ENCODE peak calls at places on chromosome 15, in five cellular contexts. E is globus pallidus; K is amniotic stem cell; L is NCI-H1694 treated with DMSO at 0.1 percent for 48 hours; N is activated CD4-positive, alpha-beta memory T cell treated with anti-CD3 and anti-CD28 coated beads, Interleukin-2, amount 10 ng/mL, durations not matched to agents 7 days and 5 days. P is an unnamed sample.

GRCh38 chr15:99450896-99451358 is 114.9 kb upstream of the MEF2A start:
- DNase-seq in E (peak), K (no peak), L (no peak), N (peak), P (no peak)

GRCh38 chr15:98999233-98999632 is 8.4 kb downstream of the PGPEP1L start:
- DNase-seq in E (no peak), K (no peak), L (no peak), N (no peak), P (no peak)

GRCh38 chr15:38758001-38758400 is 193.4 kb upstream of the RASGRP1 start:
- DNase-seq in E (no peak), K (peak), L (no peak), N (no peak), P (peak)

GRCh38 chr15:57012557-57012956 is 94.1 kb downstream of the TCF12 start:
- DNase-seq in E (no peak), K (no peak), L (no peak), N (no peak), P (no peak)

GRCh38 chr15:80496101-80496500 is 91.9 kb downstream of the ARNT2 start:
- DNase-seq in E (no peak), K (no peak), L (no peak), N (no peak), P (no peak)

GRCh38 chr15:33007295-33007855 is 187.1 kb downstream of the FMN1 start:
- DNase-seq in E (peak), K (no peak), L (no peak), N (no peak), P (peak)

GRCh38 chr15:39746176-39746575 is 36.5 kb downstream of the FSIP1 start:
- DNase-seq in E (no peak), K (no peak), L (no peak), N (no peak), P (no peak)

GRCh38 chr15:70713547-70714414 is 49.6 kb downstream of the UACA start:
- DNase-seq in E (no peak), K (no peak), L (no peak), N (no peak), P (no peak)

GRCh38 chr15:64437982-64438381 is 22.4 kb upstream of the ZNF609 start:
- DNase-seq in E (no peak), K (no peak), L (no peak), N (no peak), P (no peak)

GRCh38 chr15:68410466-68411200 is 21.3 kb downstream of the ITGA11 start:
- DNase-seq in E (no peak), K (no peak), L (no peak), N (no peak), P (no peak)

GRCh38 chr15:26038693-26039092 is 175.6 kb upstream of the ATP10A start:
- DNase-seq in E (no peak), K (no peak), L (no peak), N (no peak), P (no peak)

GRCh38 chr15:82999905-83000671 is 11.4 kb downstream of the C15orf40 start:
- DNase-seq in E (peak), K (peak), L (peak), N (peak), P (peak)

GRCh38 chr15:38746211-38746610 is 181.6 kb upstream of the RASGRP1 start:
- DNase-seq in E (no peak), K (no peak), L (no peak), N (no peak), P (no peak)